ENCODE peak calls at places on chromosomes 5 and 9, in five cellular contexts. X is HepG2, Z is GM12878, K is SK-N-SH, M is K562. U is an unnamed sample.

GRCh38 chr5:127519527-127519926 is 2.1 kb downstream of the PRRC1 start:
- DNase-seq in M (no peak), K (no peak), Z (no peak), X (no peak), U (no peak)

GRCh38 chr9:85702881-85703280 is 38.9 kb downstream of the AGTPBP1 start:
- DNase-seq in M (no peak), Z (no peak), K (no peak), X (no peak), U (no peak)

GRCh38 chr5:154421868-154422267 is 23.9 kb upstream of the SAP30L start:
- DNase-seq in M (peak; percentile 59), K (peak; percentile 58), Z (no peak), X (peak; percentile 53), U (peak; percentile 18)

GRCh38 chr9:4986291-4986690 is 1.2 kb downstream of the JAK2 start:
- DNase-seq in K (no peak), Z (no peak), X (no peak), M (no peak), U (no peak)

GRCh38 chr9:108994695-108995094 is 18.6 kb downstream of the CTNNAL1 start:
- DNase-seq in M (no peak), K (no peak), X (no peak), Z (no peak), U (no peak)

GRCh38 chr5:176906126-176906525 is 7.0 kb upstream of the HK3 start:
- DNase-seq in X (no peak), M (no peak), K (no peak), Z (no peak), U (no peak)

GRCh38 chr9:135288054-135288453 is 191.5 kb upstream of the PPP1R26 start:
- DNase-seq in X (no peak), K (no peak), Z (no peak), M (no peak), U (no peak)

GRCh38 chr9:134442486-134443168 is 116.4 kb downstream of the RXRA start:
- DNase-seq in Z (no peak), K (peak; percentile 72), X (no peak), M (peak; percentile 27), U (no peak)

GRCh38 chr5:110769282-110769681 is 30.5 kb downstream of the SLC25A46 start:
- DNase-seq in M (no peak), X (no peak), Z (no peak), K (no peak), U (no peak)

GRCh38 chr9:115400801-115401200 is 282.8 kb upstream of the TNC start:
- DNase-seq in X (no peak), M (no peak), K (no peak), Z (no peak), U (no peak)

GRCh38 chr9:71681708-71682268 is 86.5 kb downstream of the CEMIP2 start:
- DNase-seq in K (no peak), Z (no peak), M (no peak), X (no peak), U (peak; percentile 59)

DNA sequence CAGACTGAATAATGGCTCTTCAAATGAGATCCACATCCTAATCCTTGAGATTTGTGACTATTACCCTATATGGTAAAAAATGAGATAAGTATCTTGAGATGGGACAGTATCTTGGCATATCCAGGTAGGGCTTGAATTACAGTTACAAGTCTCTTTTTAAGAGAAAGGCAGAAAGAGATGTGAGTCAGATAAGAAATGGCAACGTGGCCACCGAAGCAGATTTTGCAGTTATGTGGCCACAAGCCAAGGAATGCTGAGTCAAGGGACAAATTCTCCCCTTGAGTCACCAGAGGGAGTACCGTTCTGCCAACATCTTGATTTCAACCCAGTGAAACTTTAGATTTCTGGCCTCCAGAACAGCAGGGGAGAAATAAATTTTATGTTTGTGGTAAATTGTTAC is 1983.0 kb upstream of the C9orf72 start:
- DNase-seq in X (no peak), Z (no peak), M (no peak), K (no peak), U (no peak)
- TF ChIP-seq ZBTB33 in X (no peak), Z (no peak), M (no peak), K (no peak), U (no peak)

DNA sequence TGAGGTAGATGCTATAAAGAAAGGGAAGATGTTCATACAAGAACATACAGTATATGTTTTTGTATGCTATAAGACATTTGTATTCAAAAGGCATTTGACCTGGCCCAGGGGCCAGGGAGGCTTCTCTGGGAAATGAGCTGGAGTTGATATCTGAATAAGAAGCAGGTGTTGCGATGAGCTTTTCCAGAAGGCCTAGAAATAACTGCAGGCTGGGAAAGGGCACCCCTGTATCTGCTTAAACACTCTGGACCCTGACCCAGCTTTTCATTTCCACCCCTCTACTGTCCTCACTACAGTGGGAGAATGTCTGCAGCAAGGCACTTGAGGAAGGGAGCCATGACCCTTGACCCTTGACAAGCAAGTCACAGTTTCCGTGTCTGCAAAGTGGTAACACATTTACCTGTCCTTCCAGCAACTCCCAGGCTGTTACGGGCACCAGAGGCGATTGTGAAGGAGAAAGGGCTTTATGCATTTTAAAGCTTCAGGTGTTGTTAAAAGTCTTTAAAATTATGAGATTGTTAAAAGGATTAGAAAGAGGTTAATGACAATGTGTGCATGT is 88.2 kb upstream of the PANK3 start:
- DNase-seq in K (no peak), Z (no peak), M (no peak), X (no peak), U (no peak)
- TF ChIP-seq YY1 in K (no peak), Z (no peak), M (no peak), X (no peak), U (no peak)

DNA sequence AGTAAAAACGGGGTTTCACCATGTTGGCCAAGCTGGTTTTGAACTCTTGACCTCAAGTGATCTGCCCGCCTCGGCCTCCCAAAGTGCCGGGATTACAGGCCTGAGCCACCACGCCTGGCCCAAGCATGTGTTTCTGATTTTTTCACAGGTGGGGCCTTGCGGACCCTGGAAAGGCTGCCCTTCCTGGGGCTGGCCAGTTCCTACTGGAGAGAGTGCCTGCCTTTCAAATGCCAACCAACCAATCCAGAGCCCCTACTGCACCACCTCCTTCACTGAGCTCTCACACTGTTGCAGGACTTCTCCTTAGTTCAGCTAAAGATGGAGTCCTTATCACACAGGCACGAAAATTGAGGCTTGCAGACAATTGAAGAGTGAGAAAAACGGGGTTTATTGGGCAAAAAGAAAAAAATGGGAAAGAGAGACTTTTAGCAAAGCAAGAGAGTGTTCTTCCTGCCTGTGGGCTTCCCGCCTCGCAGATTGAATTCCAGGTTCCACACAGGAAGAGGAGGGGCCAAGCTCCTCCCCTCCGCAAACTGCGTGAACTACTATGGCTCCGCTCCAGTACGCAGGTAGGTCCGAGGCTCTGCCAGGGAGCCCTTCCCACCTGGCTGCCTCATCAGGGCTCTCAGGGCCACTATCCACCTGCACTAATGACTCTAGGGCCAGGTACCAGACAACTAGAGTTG is 8.3 kb upstream of the CMBL start:
- DNase-seq in Z (no peak), X (no peak), K (no peak), M (no peak), U (no peak)
- TF ChIP-seq REST in Z (no peak), X (no peak), K (no peak), M (no peak), U (no peak)

GRCh38 chr5:42361321-42361688 is 61.9 kb upstream of the GHR start:
- DNase-seq in X (no peak), K (no peak), M (no peak), Z (no peak), U (no peak)

GRCh38 chr5:42366051-42366450 is 57.2 kb upstream of the GHR start:
- DNase-seq in Z (no peak), X (no peak), K (no peak), M (no peak), U (no peak)

GRCh38 chr5:42360641-42361320 is 62.5 kb upstream of the GHR start:
- DNase-seq in M (no peak), K (no peak), Z (no peak), X (no peak), U (no peak)

DNA sequence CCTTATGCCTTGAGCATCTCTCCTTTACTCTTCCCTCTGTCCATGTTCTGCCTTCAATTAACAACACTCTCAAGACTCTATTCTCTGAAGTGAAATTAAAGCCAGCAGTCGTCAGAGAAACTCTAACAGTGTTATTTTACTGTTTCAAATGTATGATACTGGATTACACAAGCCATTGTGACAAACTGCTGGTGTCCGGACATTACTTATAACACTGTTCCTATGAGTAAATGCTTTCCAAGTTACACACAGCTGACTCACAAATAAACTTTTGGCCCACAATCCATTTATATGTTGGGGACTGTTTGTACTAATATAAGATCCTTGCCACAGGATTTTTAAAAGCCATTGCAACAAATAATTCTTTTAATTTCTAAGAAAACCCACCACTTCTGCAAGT is 63.2 kb upstream of the GHR start:
- DNase-seq in K (no peak), M (no peak), Z (no peak), X (no peak), U (no peak)
- TF ChIP-seq ZBTB33 in K (no peak), M (no peak), Z (no peak), X (no peak), U (no peak)

DNA sequence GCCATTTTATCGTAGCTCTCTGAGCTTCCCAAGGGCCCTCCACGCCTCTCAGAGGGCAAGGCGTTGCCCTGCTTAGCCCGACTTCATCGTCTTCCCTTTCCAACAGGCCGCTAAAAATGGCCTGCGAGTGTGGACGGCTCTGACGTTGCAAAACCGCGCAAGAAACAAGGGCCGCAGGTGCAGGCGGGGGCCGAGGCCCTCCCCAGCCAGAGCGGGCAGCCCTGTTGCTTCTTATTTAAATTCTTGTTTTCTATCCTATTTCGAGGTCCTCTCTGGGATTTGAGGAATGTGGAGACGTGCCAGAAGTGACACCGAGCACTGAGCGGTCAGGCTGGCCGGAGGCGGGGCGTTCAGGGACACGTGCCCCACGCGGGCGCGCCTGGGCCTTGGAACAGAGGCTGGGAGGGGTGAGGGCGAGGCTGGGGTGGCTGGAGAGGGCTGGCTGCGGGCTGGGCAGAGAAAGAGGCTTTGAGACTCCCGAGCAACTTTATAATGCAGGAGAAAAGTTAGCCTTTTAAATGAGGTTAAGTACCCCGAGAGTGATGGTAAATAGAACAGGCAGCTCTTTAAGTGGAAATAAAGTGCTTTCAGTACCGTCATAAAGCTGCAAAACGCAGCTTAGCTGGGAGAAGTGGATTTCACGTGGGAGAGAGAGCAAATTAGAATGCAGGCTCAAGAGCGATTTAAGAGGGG is 243.6 kb downstream of the AUH start:
- DNase-seq in K (no peak), Z (no peak), X (no peak), M (no peak), U (no peak)
- TF ChIP-seq YY1 in K (no peak), Z (no peak), X (no peak), M (no peak), U (no peak)

DNA sequence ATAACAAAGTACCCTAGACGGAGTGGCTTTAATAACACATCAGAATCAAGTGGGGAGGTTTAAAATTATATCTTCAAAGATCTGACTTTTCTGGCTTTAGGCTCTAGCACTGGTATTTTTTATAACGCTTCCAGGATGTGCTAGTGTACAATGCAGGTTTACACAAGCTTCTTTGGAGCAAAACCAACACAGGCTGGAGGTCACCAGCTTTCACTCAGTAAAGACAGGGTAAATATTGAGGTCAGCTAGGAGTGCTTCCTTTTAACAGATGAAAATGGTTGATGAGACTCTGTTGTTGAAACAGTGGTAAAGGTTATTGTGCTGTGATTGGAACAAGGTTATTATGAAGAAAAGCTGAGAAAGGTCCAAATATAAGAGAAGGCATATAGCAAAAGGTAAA is 414.2 kb downstream of the TAF11L14 start:
- DNase-seq in M (no peak), Z (no peak), X (no peak), K (no peak), U (no peak)
- TF ChIP-seq REST in M (no peak), Z (no peak), X (no peak), K (no peak), U (no peak)

DNA sequence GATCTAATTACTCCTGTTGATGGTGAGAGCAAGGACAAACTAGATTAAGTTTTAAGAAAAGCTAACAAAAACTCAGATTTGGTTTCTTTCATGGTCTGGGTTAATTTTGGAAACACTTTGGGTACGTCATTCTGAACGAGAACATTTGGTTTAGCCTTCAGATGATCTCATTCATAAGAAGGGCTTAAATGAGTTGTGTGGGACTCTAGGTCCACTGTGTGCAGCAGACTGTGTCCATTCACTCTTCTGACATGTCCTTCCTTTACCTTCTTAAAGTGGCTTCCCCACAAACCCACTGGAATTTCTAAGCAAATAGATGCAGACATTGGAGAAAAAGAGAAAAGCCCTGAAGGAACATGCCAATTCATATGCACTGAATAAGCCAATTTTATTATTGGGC is 96.8 kb downstream of the FBXO4 start:
- DNase-seq in K (no peak), Z (no peak), M (no peak), X (no peak), U (no peak)
- TF ChIP-seq ZBTB33 in K (no peak), Z (no peak), M (no peak), X (no peak), U (no peak)

U was measured in HCT116.